ENCODE peak calls at places on chromosomes 12 and 14, in seven cellular contexts. U is activated CD8-positive, alpha-beta T cell treated with anti-CD3 and anti-CD28 coated beads, Interleukin-2, amount 10 ng/mL, durations not matched to agents 7 days and 5 days; E is stimulated activated CD4-positive, alpha-beta T cell treated with anti-CD3 and anti-CD28 coated beads, Interleukin-1b, Interleukin-23, amount 100 ng/mL, for 1 hour; I is DMS 273 treated with DMSO at 0.1 percent for 48 hours; N is activated T-cell treated with anti-CD3 and anti-CD28 coated beads, Interleukin-2, amount 50 U/mL, for 72 hours; B is ACHN; H is Calu3. M is an unnamed sample.
A peak's percentile ranks its signal among the peaks of the same experiment; 100 is the strongest.

GRCh38 chr12:76268267-76268666 is 79.9 kb downstream of the BBS10 start:
- DNase-seq in U (no peak), E (no peak), I (no peak), N (no peak), B (no peak), H (no peak), M (no peak)

GRCh38 chr14:52327374-52328226 is 13.5 kb downstream of the PTGER2 start:
- DNase-seq in U (no peak), E (no peak), I (no peak), N (no peak), B (no peak), H (no peak), M (no peak)

GRCh38 chr12:81255456-81255855 is 177.6 kb downstream of the ACSS3 start:
- DNase-seq in U (no peak), E (no peak), I (no peak), N (no peak), B (no peak), H (no peak), M (no peak)

GRCh38 chr12:20264608-20265114 is 103.7 kb upstream of the PDE3A start:
- DNase-seq in U (no peak), E (no peak), I (no peak), N (no peak), B (no peak), H (no peak), M (no peak)

GRCh38 chr14:75864352-75864751 is 117.4 kb downstream of the TGFB3 start:
- DNase-seq in U (no peak), E (no peak), I (no peak), N (no peak), B (peak; percentile 1), H (no peak), M (no peak)

GRCh38 chr12:75658826-75659823 is 147.7 kb upstream of the KRR1 start:
- DNase-seq in U (peak; percentile 30), E (no peak), I (no peak), N (peak; percentile 11), B (peak; percentile 72), H (no peak), M (no peak)

GRCh38 chr12:124196236-124196635 is 98.7 kb upstream of the RFLNA start:
- DNase-seq in U (no peak), E (no peak), I (no peak), N (no peak), B (no peak), H (no peak), M (no peak)

GRCh38 chr14:49212721-49213120 is 373.5 kb downstream of the RPS29 start:
- DNase-seq in U (no peak), E (no peak), I (no peak), N (no peak), B (no peak), H (no peak), M (no peak)

GRCh38 chr12:121590476-121591143 is 9.8 kb upstream of the KDM2B start:
- DNase-seq in U (peak; percentile 77), E (peak; percentile 40), I (no peak), N (peak; percentile 66), B (no peak), H (no peak), M (no peak)

GRCh38 chr14:44914849-44915248 is 46.9 kb downstream of the KLHL28 start:
- DNase-seq in U (no peak), E (no peak), I (no peak), N (no peak), B (no peak), H (no peak), M (no peak)

GRCh38 chr12:124188561-124189405 is 106.1 kb upstream of the RFLNA start:
- DNase-seq in U (no peak), E (no peak), I (no peak), N (no peak), B (peak; percentile 68), H (peak; percentile 82), M (no peak)

GRCh38 chr12:52918351-52918750 is 13.5 kb upstream of the KRT8 start:
- DNase-seq in U (no peak), E (no peak), I (no peak), N (no peak), B (no peak), H (no peak), M (no peak)

GRCh38 chr12:50734409-50735263 is 29.3 kb upstream of the ATF1 start:
- DNase-seq in U (peak; percentile 45), E (no peak), I (no peak), N (peak; percentile 13), B (peak; percentile 49), H (peak; percentile 5), M (no peak)

GRCh38 chr14:30994681-30995620 is 30.5 kb upstream of the AP4S1 start:
- DNase-seq in U (no peak), E (no peak), I (no peak), N (no peak), B (peak; percentile 32), H (no peak), M (no peak)

GRCh38 chr14:69043598-69044267 is 64.6 kb upstream of the ACTN1 start:
- DNase-seq in U (no peak), E (no peak), I (no peak), N (no peak), B (peak; percentile 53), H (no peak), M (no peak)

GRCh38 chr14:103456167-103456835 is 66.3 kb downstream of the CKB start:
- DNase-seq in U (no peak), E (no peak), I (no peak), N (no peak), B (no peak), H (no peak), M (no peak)

GRCh38 chr14:67285876-67286452 is 44.7 kb downstream of the PALS1 start:
- DNase-seq in U (no peak), E (no peak), I (peak; percentile 42), N (no peak), B (peak; percentile 62), H (no peak), M (no peak)

GRCh38 chr12:1707051-1707450 is 16.2 kb downstream of the ADIPOR2 start:
- DNase-seq in U (no peak), E (no peak), I (no peak), N (no peak), B (no peak), H (no peak), M (no peak)

GRCh38 chr12:62260733-62261683 is 804 bp downstream of the USP15 start:
- DNase-seq in U (peak; percentile 87), E (no peak), I (no peak), N (peak; percentile 57), B (peak; percentile 73), H (peak; percentile 30), M (peak; percentile 53)

GRCh38 chr14:24366664-24367505 is 1.1 kb upstream of the NFATC4 start:
- DNase-seq in U (no peak), E (no peak), I (peak; percentile 95), N (peak; percentile 30), B (peak; percentile 55), H (peak; percentile 93), M (peak; percentile 97)

GRCh38 chr12:25051171-25051570 is 102.3 kb upstream of the BCAT1 start:
- DNase-seq in U (peak; percentile 27), E (no peak), I (no peak), N (peak; percentile 46), B (no peak), H (no peak), M (no peak)

GRCh38 chr12:93060666-93061413 is 131.7 kb upstream of the EEA1 start:
- DNase-seq in U (no peak), E (no peak), I (peak; percentile 14), N (no peak), B (no peak), H (no peak), M (no peak)

GRCh38 chr12:1993341-1993740 is 10.9 kb downstream of the DCP1B start:
- DNase-seq in U (no peak), E (no peak), I (no peak), N (peak; percentile 24), B (peak; percentile 58), H (no peak), M (no peak)

GRCh38 chr12:91172051-91172450 is 10.6 kb downstream of the DCN start:
- DNase-seq in U (no peak), E (no peak), I (no peak), N (no peak), B (no peak), H (no peak), M (no peak)

GRCh38 chr12:75606146-75606545 is 94.7 kb upstream of the KRR1 start:
- DNase-seq in U (no peak), E (no peak), I (no peak), N (no peak), B (no peak), H (no peak), M (no peak)

GRCh38 chr14:68633131-68633991 is 159.5 kb downstream of the ZFP36L1 start:
- DNase-seq in U (no peak), E (no peak), I (no peak), N (no peak), B (no peak), H (no peak), M (peak; percentile 28)

GRCh38 chr14:100381386-100382105 is 58.4 kb downstream of the SLC25A47 start:
- DNase-seq in U (no peak), E (no peak), I (no peak), N (no peak), B (no peak), H (no peak), M (no peak)

GRCh38 chr12:51389302-51389999 is 1.8 kb downstream of the GALNT6 start:
- DNase-seq in U (peak; percentile 33), E (no peak), I (no peak), N (peak; percentile 43), B (no peak), H (no peak), M (peak; percentile 59)

GRCh38 chr14:76917158-76917596 is 91.0 kb downstream of the LRRC74A start:
- DNase-seq in U (no peak), E (no peak), I (peak; percentile 31), N (no peak), B (peak; percentile 85), H (peak; percentile 65), M (peak; percentile 77)

GRCh38 chr14:52877628-52878027 is 73.2 kb downstream of the FERMT2 start:
- DNase-seq in U (no peak), E (no peak), I (no peak), N (no peak), B (no peak), H (no peak), M (no peak)

GRCh38 chr12:69648476-69648875 is 37.8 kb upstream of the LRRC10 start:
- DNase-seq in U (no peak), E (no peak), I (no peak), N (no peak), B (peak; percentile 79), H (no peak), M (no peak)

GRCh38 chr14:71720978-71721624 is 211.1 kb upstream of the RGS6 start:
- DNase-seq in U (peak; percentile 43), E (no peak), I (peak; percentile 45), N (peak; percentile 23), B (peak; percentile 45), H (peak; percentile 64), M (peak; percentile 47)

GRCh38 chr14:63362305-63362914 is 43.7 kb upstream of the GPHB5 start:
- DNase-seq in U (no peak), E (no peak), I (no peak), N (no peak), B (no peak), H (no peak), M (peak; percentile 37)

GRCh38 chr12:83665755-83666154 is 979.0 kb downstream of the TMTC2 start:
- DNase-seq in U (no peak), E (no peak), I (no peak), N (no peak), B (no peak), H (no peak), M (no peak)

GRCh38 chr12:71243375-71243774 is 85.6 kb upstream of the TSPAN8 start:
- DNase-seq in U (no peak), E (no peak), I (no peak), N (no peak), B (no peak), H (no peak), M (no peak)

GRCh38 chr14:34833545-34834523 is 41.3 kb downstream of the BAZ1A start:
- DNase-seq in U (no peak), E (no peak), I (no peak), N (no peak), B (no peak), H (no peak), M (no peak)